ENCODE peak calls at places on chromosomes 3 and 15, in four cellular contexts. H is SK-N-SH, Q is HCT116, G is PC-3. T is an unnamed sample. For H3K9me2 and H3K27me3, the result is how much of the 10 kb centered on the place peaks cover.

GRCh38 chr3:170363471-170363994 is 6.0 kb downstream of the SKIL start:
- DNase-seq in H (no peak), Q (no peak), G (no peak), T (no peak)

GRCh38 chr3:12516873-12517272 is 28.4 kb downstream of the MKRN2OS start:
- DNase-seq in H (no peak), Q (no peak), G (no peak), T (no peak)

GRCh38 chr3:10189557-10190374 is 25.0 kb downstream of the IRAK2 start:
- DNase-seq in H (peak), Q (no peak), G (peak), T (peak)

GRCh38 chr3:156516284-156516683 is 38.6 kb downstream of the SSR3 start:
- DNase-seq in H (no peak), Q (no peak), G (no peak), T (no peak)

GRCh38 chr15:79640206-79640605 is 208.1 kb downstream of the MINAR1 start:
- DNase-seq in H (no peak), Q (peak), G (peak), T (peak)

GRCh38 chr15:57610130-57610529 is 18.4 kb downstream of the MYZAP start:
- DNase-seq in H (no peak), Q (peak), G (peak), T (peak)

GRCh38 chr3:106215047-106215446 is 346.2 kb upstream of the CBLB start:
- DNase-seq in H (no peak), Q (no peak), G (no peak), T (no peak)

GRCh38 chr15:79089331-79089889 is 1.2 kb downstream of the RASGRF1 start:
- DNase-seq in H (peak), Q (no peak), G (no peak), T (no peak)

GRCh38 chr3:195356151-195357086 is 85.5 kb upstream of the XXYLT1 start:
- DNase-seq in H (no peak), Q (no peak), G (no peak), T (no peak)

GRCh38 chr3:11047500-11047899 is 55.0 kb downstream of the SLC6A1 start:
- DNase-seq in H (no peak), Q (no peak), G (no peak), T (no peak)

GRCh38 chr15:84813435-84813834 is 3.7 kb upstream of the ALPK3 start:
- DNase-seq in H (no peak), Q (no peak), G (no peak), T (no peak)

GRCh38 chr15:45858491-45858890 is 223.7 kb downstream of the SQOR start:
- DNase-seq in H (no peak), Q (no peak), G (no peak), T (no peak)

GRCh38 chr15:45855210-45855906 is 220.5 kb downstream of the SQOR start:
- DNase-seq in H (no peak), Q (no peak), G (peak), T (peak)

GRCh38 chr15:45854455-45855202 is 219.8 kb downstream of the SQOR start:
- DNase-seq in H (no peak), Q (no peak), G (no peak), T (no peak)

GRCh38 chr15:45857295-45857694 is 222.5 kb downstream of the SQOR start:
- DNase-seq in H (no peak), Q (no peak), G (no peak), T (no peak)

DNA sequence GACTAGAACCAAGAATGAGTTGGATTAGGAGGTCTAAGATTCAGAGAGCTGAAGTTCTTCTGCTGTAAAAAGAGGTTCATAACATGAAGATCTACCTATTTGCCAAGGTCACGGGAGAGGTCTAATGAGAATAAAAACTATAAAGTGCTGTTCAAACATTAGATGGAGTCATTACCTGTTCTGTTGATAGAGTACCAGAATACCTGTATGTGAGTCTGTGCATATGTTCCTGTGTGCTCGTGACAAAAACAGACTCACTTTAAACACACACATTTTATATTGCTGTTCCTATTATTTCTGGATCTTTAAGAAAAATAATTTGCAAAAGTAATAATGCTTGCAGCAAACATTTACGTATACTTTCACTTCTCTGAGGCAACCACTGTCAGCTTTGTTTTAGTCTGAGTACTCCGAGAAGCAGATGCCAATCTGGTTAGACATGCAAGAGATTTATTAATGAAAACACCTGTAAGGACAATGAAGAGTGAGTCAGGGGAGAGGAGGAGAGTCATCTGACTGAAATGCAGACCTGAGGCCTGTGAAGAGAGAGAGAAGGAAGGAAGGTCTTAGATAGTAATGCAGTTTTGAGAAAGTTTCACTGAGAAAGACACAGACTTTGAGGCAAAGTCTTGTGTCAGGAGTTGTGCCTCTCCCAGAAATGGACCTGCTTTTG is 221.2 kb downstream of the SQOR start:
- DNase-seq in H (no peak), Q (no peak), G (peak), T (peak)
- H3K9me2 ChIP-seq in H (under half), Q (under half), G (under half), T (under half)

GRCh38 chr3:45793482-45794176 is 2.7 kb downstream of the SLC6A20 start:
- DNase-seq in H (no peak), Q (no peak), G (peak), T (peak)
- H3K27me3 ChIP-seq in H (under half), Q (under half), G (under half), T (under half)

DNA sequence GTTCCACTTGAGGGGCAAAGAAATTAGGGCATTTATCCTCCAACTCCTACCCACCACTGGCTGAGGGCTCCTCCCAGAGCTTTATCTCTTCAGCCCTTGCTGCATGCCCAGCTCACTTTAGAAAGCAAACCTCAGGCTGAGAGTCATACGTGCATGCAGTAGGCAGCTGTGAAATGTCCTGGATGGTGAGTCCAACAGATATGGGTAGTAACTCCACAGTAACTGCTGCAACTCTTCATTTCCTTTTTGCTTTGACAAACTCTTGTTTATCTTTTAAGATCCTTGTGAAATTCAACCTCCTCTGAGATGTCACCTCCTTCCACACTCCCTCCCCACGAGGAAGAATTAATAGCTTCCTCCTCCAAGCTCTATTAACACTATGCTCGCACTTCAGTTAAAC is 35.9 kb upstream of the CTNNB1 start:
- DNase-seq in H (no peak), Q (no peak), G (no peak), T (no peak)
- H3K9me2 ChIP-seq in H (under half), Q (under half), G (under half), T (under half)

GRCh38 chr15:99348412-99348811 is 97.1 kb downstream of the LRRC28 start:
- DNase-seq in H (no peak), Q (no peak), G (no peak), T (no peak)
- H3K27me3 ChIP-seq in H (under half), Q (under half), G (under half), T (under half)

GRCh38 chr3:58638586-58638985 is 28.0 kb downstream of the FAM3D start:
- DNase-seq in H (no peak), Q (no peak), G (no peak), T (no peak)
- H3K9me2 ChIP-seq in H (under half), Q (under half), G (under half), T (under half)

DNA sequence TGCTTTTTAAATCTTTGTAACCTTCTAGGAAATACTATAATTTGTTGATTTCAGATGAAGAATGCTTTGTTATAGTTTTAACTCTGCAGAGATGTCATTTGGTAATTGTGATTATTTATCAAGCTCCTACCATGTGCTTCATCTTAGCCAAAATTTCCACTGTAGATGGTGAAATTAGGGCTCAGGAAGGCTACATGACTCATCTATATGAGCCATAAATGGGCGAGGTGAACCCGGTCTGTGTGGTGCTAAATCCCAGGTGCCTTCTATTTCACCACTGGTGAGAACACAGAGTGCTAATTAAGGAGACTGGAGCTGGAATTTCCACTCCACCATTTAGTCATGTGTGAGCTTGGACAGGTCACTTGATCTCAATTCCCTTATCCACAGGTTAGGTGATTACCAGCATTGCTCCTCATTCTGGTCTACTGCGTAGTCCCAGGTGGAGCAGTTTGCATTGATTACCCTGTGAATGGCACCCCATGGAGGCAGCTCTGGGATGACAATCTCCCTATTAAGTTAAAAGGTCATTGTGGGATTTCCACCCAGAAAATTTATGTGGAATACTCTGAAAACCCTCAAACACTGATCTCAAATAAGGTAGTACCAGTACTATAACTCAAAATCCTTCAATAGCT is 2.8 kb upstream of the CCR3 start:
- DNase-seq in H (no peak), Q (no peak), G (peak), T (peak)
- H3K27me3 ChIP-seq in H (under half), Q (under half), G (under half), T (under half)

GRCh38 chr3:41164776-41165175 is 34.5 kb upstream of the CTNNB1 start:
- DNase-seq in H (no peak), Q (no peak), G (no peak), T (no peak)
- H3K9me2 ChIP-seq in H (under half), Q (under half), G (under half), T (under half)

GRCh38 chr3:184230603-184231528 is 1.5 kb downstream of the VWA5B2 start:
- DNase-seq in H (peak), Q (no peak), G (peak), T (no peak)

GRCh38 chr3:184229424-184230080 is at the start of gene VWA5B2:
- DNase-seq in H (peak), Q (peak), G (peak), T (peak)

GRCh38 chr3:184230081-184230602 is 757 bp downstream of the VWA5B2 start:
- DNase-seq in H (peak), Q (no peak), G (no peak), T (no peak)

GRCh38 chr3:184227481-184227935 is 1.9 kb upstream of the VWA5B2 start:
- DNase-seq in H (peak), Q (no peak), G (peak), T (no peak)

DNA sequence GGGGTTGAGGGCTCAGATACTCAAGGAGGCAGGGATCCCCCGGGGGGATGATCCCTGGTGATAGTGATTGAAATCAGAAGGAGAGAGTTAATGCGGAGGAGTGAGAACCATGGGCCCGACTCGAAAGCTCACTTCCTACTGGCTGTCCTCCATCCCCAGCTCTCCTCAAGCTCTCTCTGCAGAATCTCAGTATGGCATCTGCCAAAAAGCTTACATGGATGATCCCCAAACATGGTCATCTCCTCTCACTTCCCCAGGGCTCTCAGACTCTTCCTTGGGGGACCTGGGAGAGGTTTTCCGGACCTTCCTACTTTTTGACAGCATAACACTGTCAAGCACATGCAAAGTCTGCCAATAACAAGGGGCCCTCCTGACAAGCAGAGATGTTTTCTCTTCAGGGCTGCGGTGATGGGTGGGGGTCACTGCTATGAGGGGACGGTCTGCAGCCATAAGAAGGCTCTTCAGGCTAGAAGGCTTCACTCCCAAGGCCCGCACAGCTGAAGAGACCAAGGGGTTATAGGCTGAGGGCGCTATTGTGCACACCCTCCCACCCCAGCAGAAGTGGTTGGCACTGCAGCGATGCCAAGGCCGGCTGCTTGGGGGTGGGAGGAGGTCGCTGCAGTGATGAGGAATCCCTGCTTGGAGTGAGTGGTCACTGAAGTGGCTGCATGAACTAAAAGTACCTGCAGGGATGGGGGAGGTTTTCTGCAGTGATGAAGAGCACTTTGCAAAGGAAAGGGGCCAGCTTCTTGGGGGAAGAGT is 828 bp upstream of the VWA5B2 start:
- DNase-seq in H (peak), Q (no peak), G (no peak), T (no peak)
- H3K27me3 ChIP-seq in H (under half), Q (under half), G (under half), T (half or more)

T was measured in PC-9.